ENCODE peak calls at places on chromosomes 5 and 9, in nine cellular contexts. One of them, this sample, is unnamed.

GRCh38 chr9:5939530-5939929 is 48.8 kb downstream of the MLANA start:
- DNase-seq in ovary: no peak
- DNase-seq in neural crest cell: no peak
- DNase-seq in uterus: no peak
- DNase-seq in left ventricle myocardium inferior: no peak
- DNase-seq in fibroblast of pulmonary artery: no peak
- DNase-seq in PC-3: no peak
- DNase-seq in progenitor cell of endocrine pancreas: no peak
- DNase-seq in endothelial cell: no peak
- DNase-seq in this sample: no peak

GRCh38 chr9:111298111-111298510 is 31.9 kb downstream of the OR2K2 start:
- DNase-seq in ovary: no peak
- DNase-seq in neural crest cell: no peak
- DNase-seq in uterus: no peak
- DNase-seq in left ventricle myocardium inferior: no peak
- DNase-seq in fibroblast of pulmonary artery: no peak
- DNase-seq in PC-3: no peak
- DNase-seq in progenitor cell of endocrine pancreas: no peak
- DNase-seq in endothelial cell: no peak
- DNase-seq in this sample: no peak

GRCh38 chr5:125295405-125295872 is 549.0 kb upstream of the ZNF608 start:
- DNase-seq in ovary: no peak
- DNase-seq in neural crest cell: no peak
- DNase-seq in uterus: no peak
- DNase-seq in left ventricle myocardium inferior: no peak
- DNase-seq in fibroblast of pulmonary artery: peak; percentile 50
- DNase-seq in PC-3: peak; percentile 85
- DNase-seq in progenitor cell of endocrine pancreas: no peak
- DNase-seq in endothelial cell: no peak
- DNase-seq in this sample: no peak

GRCh38 chr5:82549263-82549662 is 271.1 kb upstream of the RPS23 start:
- DNase-seq in ovary: no peak
- DNase-seq in neural crest cell: no peak
- DNase-seq in uterus: no peak
- DNase-seq in left ventricle myocardium inferior: no peak
- DNase-seq in fibroblast of pulmonary artery: no peak
- DNase-seq in PC-3: peak; percentile 51
- DNase-seq in progenitor cell of endocrine pancreas: no peak
- DNase-seq in endothelial cell: no peak
- DNase-seq in this sample: no peak

GRCh38 chr5:134127376-134127861 is 12.9 kb downstream of the TCF7 start:
- DNase-seq in ovary: no peak
- DNase-seq in neural crest cell: no peak
- DNase-seq in uterus: no peak
- DNase-seq in left ventricle myocardium inferior: peak; percentile 61
- DNase-seq in fibroblast of pulmonary artery: peak; percentile 70
- DNase-seq in PC-3: no peak
- DNase-seq in progenitor cell of endocrine pancreas: no peak
- DNase-seq in endothelial cell: no peak
- DNase-seq in this sample: no peak

GRCh38 chr5:56088967-56089829 is 94.4 kb upstream of the IL6ST start:
- DNase-seq in ovary: no peak
- DNase-seq in neural crest cell: no peak
- DNase-seq in uterus: no peak
- DNase-seq in left ventricle myocardium inferior: no peak
- DNase-seq in fibroblast of pulmonary artery: peak; percentile 72
- DNase-seq in PC-3: peak; percentile 55
- DNase-seq in progenitor cell of endocrine pancreas: no peak
- DNase-seq in endothelial cell: no peak
- DNase-seq in this sample: no peak

GRCh38 chr5:33088176-33088575 is 352.6 kb upstream of the TARS1 start:
- DNase-seq in ovary: no peak
- DNase-seq in neural crest cell: no peak
- DNase-seq in uterus: no peak
- DNase-seq in left ventricle myocardium inferior: no peak
- DNase-seq in fibroblast of pulmonary artery: peak; percentile 48
- DNase-seq in PC-3: no peak
- DNase-seq in progenitor cell of endocrine pancreas: no peak
- DNase-seq in endothelial cell: no peak
- DNase-seq in this sample: no peak

GRCh38 chr5:81212211-81212687 is 20.9 kb upstream of the CKMT2 start:
- DNase-seq in ovary: no peak
- DNase-seq in neural crest cell: no peak
- DNase-seq in uterus: no peak
- DNase-seq in left ventricle myocardium inferior: no peak
- DNase-seq in fibroblast of pulmonary artery: no peak
- DNase-seq in PC-3: no peak
- DNase-seq in progenitor cell of endocrine pancreas: no peak
- DNase-seq in endothelial cell: no peak
- DNase-seq in this sample: no peak

GRCh38 chr5:154312571-154312970 is 122.0 kb downstream of the GALNT10 start:
- DNase-seq in ovary: no peak
- DNase-seq in neural crest cell: no peak
- DNase-seq in uterus: no peak
- DNase-seq in left ventricle myocardium inferior: no peak
- DNase-seq in fibroblast of pulmonary artery: peak; percentile 29
- DNase-seq in PC-3: peak; percentile 61
- DNase-seq in progenitor cell of endocrine pancreas: no peak
- DNase-seq in endothelial cell: no peak
- DNase-seq in this sample: no peak

GRCh38 chr9:14910178-14910805 is at the start of gene FREM1:
- DNase-seq in ovary: peak; percentile 22
- DNase-seq in neural crest cell: peak; percentile 40
- DNase-seq in uterus: peak; percentile 59
- DNase-seq in left ventricle myocardium inferior: peak; percentile 48
- DNase-seq in fibroblast of pulmonary artery: peak; percentile 1
- DNase-seq in PC-3: no peak
- DNase-seq in progenitor cell of endocrine pancreas: no peak
- DNase-seq in endothelial cell: peak; percentile 38
- DNase-seq in this sample: no peak

GRCh38 chr5:93192107-93192506 is 388.9 kb downstream of the NR2F1-AS1 start:
- DNase-seq in ovary: no peak
- DNase-seq in neural crest cell: no peak
- DNase-seq in uterus: no peak
- DNase-seq in left ventricle myocardium inferior: no peak
- DNase-seq in fibroblast of pulmonary artery: peak; percentile 75
- DNase-seq in PC-3: peak; percentile 93
- DNase-seq in progenitor cell of endocrine pancreas: no peak
- DNase-seq in endothelial cell: no peak
- DNase-seq in this sample: no peak

GRCh38 chr5:9681706-9682105 is 51.6 kb upstream of the TAS2R1 start:
- DNase-seq in ovary: no peak
- DNase-seq in neural crest cell: no peak
- DNase-seq in uterus: no peak
- DNase-seq in left ventricle myocardium inferior: no peak
- DNase-seq in fibroblast of pulmonary artery: no peak
- DNase-seq in PC-3: no peak
- DNase-seq in progenitor cell of endocrine pancreas: no peak
- DNase-seq in endothelial cell: no peak
- DNase-seq in this sample: no peak

GRCh38 chr5:134545070-134545868 is 19.8 kb downstream of the JADE2 start:
- DNase-seq in ovary: peak; percentile 81
- DNase-seq in neural crest cell: no peak
- DNase-seq in uterus: peak; percentile 86
- DNase-seq in left ventricle myocardium inferior: peak; percentile 79
- DNase-seq in fibroblast of pulmonary artery: peak; percentile 74
- DNase-seq in PC-3: no peak
- DNase-seq in progenitor cell of endocrine pancreas: no peak
- DNase-seq in endothelial cell: no peak
- DNase-seq in this sample: no peak

GRCh38 chr5:83718195-83718825 is 2.3 kb downstream of the HAPLN1 start:
- DNase-seq in ovary: no peak
- DNase-seq in neural crest cell: peak; percentile 40
- DNase-seq in uterus: no peak
- DNase-seq in left ventricle myocardium inferior: no peak
- DNase-seq in fibroblast of pulmonary artery: peak; percentile 85
- DNase-seq in PC-3: peak; percentile 72
- DNase-seq in progenitor cell of endocrine pancreas: no peak
- DNase-seq in endothelial cell: peak; percentile 48
- DNase-seq in this sample: no peak

GRCh38 chr5:73709536-73710129 is 83.6 kb downstream of the ARHGEF28 start:
- DNase-seq in ovary: no peak
- DNase-seq in neural crest cell: no peak
- DNase-seq in uterus: no peak
- DNase-seq in left ventricle myocardium inferior: no peak
- DNase-seq in fibroblast of pulmonary artery: peak; percentile 22
- DNase-seq in PC-3: peak; percentile 78
- DNase-seq in progenitor cell of endocrine pancreas: no peak
- DNase-seq in endothelial cell: no peak
- DNase-seq in this sample: no peak

GRCh38 chr5:106454651-106455415 is 1215.9 kb downstream of the EFNA5 start:
- DNase-seq in ovary: no peak
- DNase-seq in neural crest cell: peak; percentile 11
- DNase-seq in uterus: no peak
- DNase-seq in left ventricle myocardium inferior: no peak
- DNase-seq in fibroblast of pulmonary artery: peak; percentile 66
- DNase-seq in PC-3: peak; percentile 89
- DNase-seq in progenitor cell of endocrine pancreas: no peak
- DNase-seq in endothelial cell: peak; percentile 37
- DNase-seq in this sample: no peak
- TF ChIP-seq CTCF in ovary: no peak
- TF ChIP-seq CTCF in neural crest cell: peak; percentile 61
- TF ChIP-seq CTCF in uterus: no peak
- TF ChIP-seq CTCF in left ventricle myocardium inferior: peak; percentile 59
- TF ChIP-seq CTCF in fibroblast of pulmonary artery: peak; percentile 65
- TF ChIP-seq CTCF in PC-3: peak; percentile 88
- TF ChIP-seq CTCF in progenitor cell of endocrine pancreas: peak; percentile 60
- TF ChIP-seq CTCF in endothelial cell: peak; percentile 56
- TF ChIP-seq CTCF in this sample: peak; percentile 73

GRCh38 chr9:93036887-93037475 is 21.5 kb upstream of the SUSD3 start:
- DNase-seq in ovary: no peak
- DNase-seq in neural crest cell: no peak
- DNase-seq in uterus: no peak
- DNase-seq in left ventricle myocardium inferior: no peak
- DNase-seq in fibroblast of pulmonary artery: no peak
- DNase-seq in PC-3: no peak
- DNase-seq in progenitor cell of endocrine pancreas: no peak
- DNase-seq in endothelial cell: no peak
- DNase-seq in this sample: peak; percentile 62
- TF ChIP-seq CTCF in ovary: no peak
- TF ChIP-seq CTCF in neural crest cell: no peak
- TF ChIP-seq CTCF in uterus: no peak
- TF ChIP-seq CTCF in left ventricle myocardium inferior: no peak
- TF ChIP-seq CTCF in fibroblast of pulmonary artery: no peak
- TF ChIP-seq CTCF in PC-3: no peak
- TF ChIP-seq CTCF in progenitor cell of endocrine pancreas: peak; percentile 26
- TF ChIP-seq CTCF in endothelial cell: no peak
- TF ChIP-seq CTCF in this sample: peak; percentile 24

DNA sequence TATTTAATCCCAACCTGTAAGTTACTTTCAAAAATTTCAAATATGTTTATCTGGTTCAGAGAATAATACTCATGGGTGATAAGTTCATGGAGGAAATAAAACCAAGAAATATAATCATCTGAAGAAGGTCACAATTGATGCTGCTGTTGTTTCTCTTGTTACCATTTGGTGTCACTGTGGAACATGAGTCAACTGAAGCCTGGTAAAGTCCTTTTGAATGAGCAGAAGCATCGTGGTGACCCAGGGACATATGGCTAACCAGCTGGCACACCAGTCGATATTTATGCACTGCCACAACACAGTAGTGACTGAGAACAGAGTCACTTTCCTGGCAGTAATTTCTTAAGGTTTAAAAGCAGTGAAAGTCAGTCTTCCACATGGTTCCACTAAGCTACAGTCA is 612.9 kb upstream of the TLE4 start:
- DNase-seq in ovary: no peak
- DNase-seq in neural crest cell: no peak
- DNase-seq in uterus: no peak
- DNase-seq in left ventricle myocardium inferior: no peak
- DNase-seq in fibroblast of pulmonary artery: no peak
- DNase-seq in PC-3: no peak
- DNase-seq in progenitor cell of endocrine pancreas: no peak
- DNase-seq in endothelial cell: no peak
- DNase-seq in this sample: no peak
- TF ChIP-seq CTCF in ovary: no peak
- TF ChIP-seq CTCF in neural crest cell: peak; percentile 38
- TF ChIP-seq CTCF in uterus: no peak
- TF ChIP-seq CTCF in left ventricle myocardium inferior: no peak
- TF ChIP-seq CTCF in fibroblast of pulmonary artery: peak; percentile 11
- TF ChIP-seq CTCF in PC-3: peak; percentile 38
- TF ChIP-seq CTCF in progenitor cell of endocrine pancreas: peak; percentile 11
- TF ChIP-seq CTCF in endothelial cell: no peak
- TF ChIP-seq CTCF in this sample: peak; percentile 40

GRCh38 chr5:95643152-95643551 is 3.4 kb upstream of the RFESD start:
- DNase-seq in ovary: no peak
- DNase-seq in neural crest cell: no peak
- DNase-seq in uterus: no peak
- DNase-seq in left ventricle myocardium inferior: no peak
- DNase-seq in fibroblast of pulmonary artery: no peak
- DNase-seq in PC-3: no peak
- DNase-seq in progenitor cell of endocrine pancreas: no peak
- DNase-seq in endothelial cell: no peak
- DNase-seq in this sample: no peak

GRCh38 chr5:95644351-95645042 is 2.1 kb upstream of the RFESD start:
- DNase-seq in ovary: peak; percentile 62
- DNase-seq in neural crest cell: peak; percentile 20
- DNase-seq in uterus: peak; percentile 55
- DNase-seq in left ventricle myocardium inferior: no peak
- DNase-seq in fibroblast of pulmonary artery: peak; percentile 76
- DNase-seq in PC-3: peak; percentile 78
- DNase-seq in progenitor cell of endocrine pancreas: no peak
- DNase-seq in endothelial cell: peak; percentile 30
- DNase-seq in this sample: no peak

GRCh38 chr5:95647886-95648860 is 1.6 kb downstream of the RFESD start:
- DNase-seq in ovary: no peak
- DNase-seq in neural crest cell: no peak
- DNase-seq in uterus: no peak
- DNase-seq in left ventricle myocardium inferior: no peak
- DNase-seq in fibroblast of pulmonary artery: peak; percentile 24
- DNase-seq in PC-3: no peak
- DNase-seq in progenitor cell of endocrine pancreas: no peak
- DNase-seq in endothelial cell: no peak
- DNase-seq in this sample: no peak

GRCh38 chr5:95647331-95647659 is 718 bp downstream of the RFESD start:
- DNase-seq in ovary: no peak
- DNase-seq in neural crest cell: no peak
- DNase-seq in uterus: no peak
- DNase-seq in left ventricle myocardium inferior: no peak
- DNase-seq in fibroblast of pulmonary artery: no peak
- DNase-seq in PC-3: no peak
- DNase-seq in progenitor cell of endocrine pancreas: no peak
- DNase-seq in endothelial cell: no peak
- DNase-seq in this sample: no peak

DNA sequence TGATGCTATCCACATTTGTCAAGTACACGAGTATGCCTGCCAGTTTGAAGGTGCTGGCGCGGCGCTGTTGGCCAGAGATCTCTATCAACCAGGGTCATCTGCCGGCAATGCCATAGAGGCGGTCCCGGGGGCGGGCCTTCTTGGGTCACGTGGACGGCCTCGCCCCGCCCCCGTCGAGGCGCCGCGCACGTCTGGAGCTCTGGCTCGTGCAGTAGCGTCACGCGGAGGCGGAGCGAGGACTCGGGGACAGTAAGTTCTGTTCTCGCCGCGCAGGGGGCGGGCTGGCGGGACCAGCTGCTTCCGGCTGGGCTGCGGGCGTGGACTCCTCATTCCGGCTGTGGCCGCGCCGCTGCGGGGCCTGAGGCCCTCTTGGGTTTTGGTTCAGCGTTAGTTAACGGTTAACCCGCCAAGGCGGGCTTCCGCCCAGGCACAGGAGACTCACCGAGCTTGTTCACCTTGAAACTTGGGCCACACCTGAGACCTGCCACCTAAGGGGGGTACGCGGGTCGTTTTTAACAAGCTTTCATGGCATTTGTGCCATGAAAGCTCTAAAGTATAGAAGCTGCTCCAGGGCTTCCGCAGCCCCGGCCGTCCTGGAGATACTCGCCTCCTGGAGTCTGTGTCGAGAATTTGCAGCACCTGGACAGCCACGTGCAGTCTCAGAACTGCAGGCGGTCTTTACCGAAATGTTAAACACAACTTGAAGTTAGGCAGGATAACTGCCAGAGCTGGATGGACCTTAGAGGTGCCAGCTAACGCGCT is at the start of gene RFESD:
- DNase-seq in ovary: peak; percentile 99
- DNase-seq in neural crest cell: peak; percentile 92
- DNase-seq in uterus: peak; percentile 98
- DNase-seq in left ventricle myocardium inferior: peak; percentile 99
- DNase-seq in fibroblast of pulmonary artery: peak; percentile 96
- DNase-seq in PC-3: peak; percentile 98
- DNase-seq in progenitor cell of endocrine pancreas: peak; percentile 92
- DNase-seq in endothelial cell: peak; percentile 95
- DNase-seq in this sample: peak; percentile 98
- TF ChIP-seq CTCF in ovary: peak; percentile 28
- TF ChIP-seq CTCF in neural crest cell: no peak
- TF ChIP-seq CTCF in uterus: no peak
- TF ChIP-seq CTCF in left ventricle myocardium inferior: peak; percentile 6
- TF ChIP-seq CTCF in fibroblast of pulmonary artery: no peak
- TF ChIP-seq CTCF in PC-3: peak; percentile 22
- TF ChIP-seq CTCF in progenitor cell of endocrine pancreas: peak; percentile 39
- TF ChIP-seq CTCF in endothelial cell: no peak
- TF ChIP-seq CTCF in this sample: peak; percentile 58